ENCODE peak calls at places on chromosome 4, in five cellular contexts. One of them, this sample, is unnamed.
A peak's percentile ranks its signal among the peaks of the same experiment; 100 is the strongest.

GRCh38 chr4:48799157-48799556 is 19.1 kb upstream of the FRYL start:
- DNase-seq in cardiac muscle cell: no peak
- DNase-seq in left lung: no peak
- DNase-seq in transverse colon: no peak
- DNase-seq in mammary epithelial cell: peak; percentile 20
- DNase-seq in this sample: no peak

GRCh38 chr4:18318682-18319410 is 297.3 kb upstream of the LCORL start:
- DNase-seq in transverse colon: no peak
- DNase-seq in cardiac muscle cell: peak; percentile 88
- DNase-seq in mammary epithelial cell: no peak
- DNase-seq in left lung: peak; percentile 75
- DNase-seq in this sample: peak; percentile 18

GRCh38 chr4:3079694-3080123 is 5.2 kb downstream of the HTT start:
- DNase-seq in cardiac muscle cell: no peak
- DNase-seq in mammary epithelial cell: no peak
- DNase-seq in transverse colon: no peak
- DNase-seq in left lung: no peak
- DNase-seq in this sample: no peak

GRCh38 chr4:579543-580175 is 3.6 kb upstream of the TMEM271 start:
- DNase-seq in mammary epithelial cell: no peak
- DNase-seq in left lung: no peak
- DNase-seq in transverse colon: no peak
- DNase-seq in cardiac muscle cell: no peak
- DNase-seq in this sample: no peak

GRCh38 chr4:94339779-94340178 is 2.9 kb downstream of the HPGDS start:
- DNase-seq in mammary epithelial cell: no peak
- DNase-seq in left lung: no peak
- DNase-seq in transverse colon: no peak
- DNase-seq in cardiac muscle cell: no peak
- DNase-seq in this sample: no peak

GRCh38 chr4:26866203-26866602 is 5.6 kb downstream of the STIM2 start:
- DNase-seq in cardiac muscle cell: no peak
- DNase-seq in left lung: no peak
- DNase-seq in mammary epithelial cell: no peak
- DNase-seq in transverse colon: no peak
- DNase-seq in this sample: no peak

GRCh38 chr4:25448379-25449109 is 71.5 kb downstream of the ANAPC4 start:
- DNase-seq in transverse colon: no peak
- DNase-seq in left lung: no peak
- DNase-seq in mammary epithelial cell: peak; percentile 34
- DNase-seq in cardiac muscle cell: peak; percentile 64
- DNase-seq in this sample: peak; percentile 34

GRCh38 chr4:53781614-53782467 is 190.6 kb upstream of the LNX1 start:
- DNase-seq in cardiac muscle cell: no peak
- DNase-seq in mammary epithelial cell: no peak
- DNase-seq in left lung: no peak
- DNase-seq in transverse colon: no peak
- DNase-seq in this sample: peak; percentile 41

GRCh38 chr4:95531141-95531540 is 17.6 kb downstream of the UNC5C start:
- DNase-seq in cardiac muscle cell: no peak
- DNase-seq in left lung: no peak
- DNase-seq in transverse colon: no peak
- DNase-seq in mammary epithelial cell: no peak
- DNase-seq in this sample: no peak

GRCh38 chr4:11299016-11299415 is 129.7 kb downstream of the HS3ST1 start:
- DNase-seq in left lung: no peak
- DNase-seq in cardiac muscle cell: no peak
- DNase-seq in transverse colon: no peak
- DNase-seq in mammary epithelial cell: peak; percentile 38
- DNase-seq in this sample: no peak

GRCh38 chr4:18981234-18981615 is 959.7 kb upstream of the LCORL start:
- DNase-seq in left lung: no peak
- DNase-seq in transverse colon: no peak
- DNase-seq in cardiac muscle cell: no peak
- DNase-seq in mammary epithelial cell: peak; percentile 68
- DNase-seq in this sample: no peak

GRCh38 chr4:104421576-104421975 is 73.1 kb downstream of the CXXC4 start:
- DNase-seq in mammary epithelial cell: no peak
- DNase-seq in left lung: no peak
- DNase-seq in cardiac muscle cell: no peak
- DNase-seq in transverse colon: no peak
- DNase-seq in this sample: peak; percentile 51

GRCh38 chr4:7190668-7191545 is 1.4 kb upstream of the SORCS2 start:
- DNase-seq in cardiac muscle cell: no peak
- DNase-seq in left lung: no peak
- DNase-seq in mammary epithelial cell: no peak
- DNase-seq in transverse colon: no peak
- DNase-seq in this sample: no peak

GRCh38 chr4:128471576-128471975 is 184.0 kb upstream of the PGRMC2 start:
- DNase-seq in mammary epithelial cell: no peak
- DNase-seq in cardiac muscle cell: no peak
- DNase-seq in left lung: no peak
- DNase-seq in transverse colon: no peak
- DNase-seq in this sample: no peak

GRCh38 chr4:143668930-143669553 is 31.4 kb downstream of the FREM3 start:
- DNase-seq in cardiac muscle cell: no peak
- DNase-seq in transverse colon: no peak
- DNase-seq in mammary epithelial cell: no peak
- DNase-seq in left lung: no peak
- DNase-seq in this sample: no peak

GRCh38 chr4:8830056-8830455 is 41.6 kb downstream of the HMX1 start:
- DNase-seq in cardiac muscle cell: no peak
- DNase-seq in mammary epithelial cell: no peak
- DNase-seq in transverse colon: no peak
- DNase-seq in left lung: peak; percentile 35
- DNase-seq in this sample: no peak

GRCh38 chr4:147550626-147551250 is 66.5 kb upstream of the TMEM184C start:
- DNase-seq in transverse colon: no peak
- DNase-seq in mammary epithelial cell: peak; percentile 65
- DNase-seq in left lung: no peak
- DNase-seq in cardiac muscle cell: peak; percentile 51
- DNase-seq in this sample: peak; percentile 88

GRCh38 chr4:18882468-18882867 is 860.9 kb upstream of the LCORL start:
- DNase-seq in left lung: no peak
- DNase-seq in mammary epithelial cell: peak; percentile 59
- DNase-seq in cardiac muscle cell: peak; percentile 65
- DNase-seq in transverse colon: no peak
- DNase-seq in this sample: peak; percentile 93

GRCh38 chr4:76607266-76607799 is 172.3 kb downstream of the SHROOM3 start:
- DNase-seq in transverse colon: no peak
- DNase-seq in cardiac muscle cell: peak; percentile 59
- DNase-seq in mammary epithelial cell: no peak
- DNase-seq in left lung: no peak
- DNase-seq in this sample: no peak

GRCh38 chr4:126405369-126405982 is 1090.7 kb downstream of the FAT4 start:
- DNase-seq in mammary epithelial cell: peak; percentile 16
- DNase-seq in left lung: no peak
- DNase-seq in transverse colon: no peak
- DNase-seq in cardiac muscle cell: peak; percentile 65
- DNase-seq in this sample: peak; percentile 52

GRCh38 chr4:153564630-153565525 is 98.7 kb downstream of the TMEM131L start:
- DNase-seq in left lung: no peak
- DNase-seq in cardiac muscle cell: no peak
- DNase-seq in transverse colon: no peak
- DNase-seq in mammary epithelial cell: no peak
- DNase-seq in this sample: peak; percentile 40

GRCh38 chr4:185265942-185266341 is 56.5 kb downstream of the SNX25 start:
- DNase-seq in mammary epithelial cell: peak; percentile 35
- DNase-seq in transverse colon: no peak
- DNase-seq in left lung: no peak
- DNase-seq in cardiac muscle cell: no peak
- DNase-seq in this sample: peak; percentile 59

GRCh38 chr4:152032722-152033131 is 271.9 kb upstream of the GATB start:
- DNase-seq in left lung: no peak
- DNase-seq in transverse colon: no peak
- DNase-seq in mammary epithelial cell: no peak
- DNase-seq in cardiac muscle cell: peak; percentile 34
- DNase-seq in this sample: peak; percentile 91

GRCh38 chr4:67714248-67714583 is 13.3 kb upstream of the UBA6 start:
- DNase-seq in transverse colon: no peak
- DNase-seq in mammary epithelial cell: no peak
- DNase-seq in left lung: no peak
- DNase-seq in cardiac muscle cell: peak; percentile 7
- DNase-seq in this sample: no peak

GRCh38 chr4:161522031-161522430 is 641.8 kb downstream of the FSTL5 start:
- DNase-seq in cardiac muscle cell: peak; percentile 0
- DNase-seq in left lung: no peak
- DNase-seq in mammary epithelial cell: no peak
- DNase-seq in transverse colon: no peak
- DNase-seq in this sample: peak; percentile 20

GRCh38 chr4:16969696-16970135 is 71.3 kb upstream of the LDB2 start:
- DNase-seq in left lung: no peak
- DNase-seq in cardiac muscle cell: peak; percentile 75
- DNase-seq in transverse colon: peak; percentile 45
- DNase-seq in mammary epithelial cell: no peak
- DNase-seq in this sample: peak; percentile 73

GRCh38 chr4:89196745-89197144 is 85.4 kb downstream of the TIGD2 start:
- DNase-seq in cardiac muscle cell: no peak
- DNase-seq in mammary epithelial cell: no peak
- DNase-seq in transverse colon: no peak
- DNase-seq in left lung: no peak
- DNase-seq in this sample: no peak

GRCh38 chr4:110633358-110634319 is 10.8 kb upstream of the PITX2 start:
- DNase-seq in mammary epithelial cell: no peak
- DNase-seq in cardiac muscle cell: no peak
- DNase-seq in left lung: no peak
- DNase-seq in transverse colon: no peak
- DNase-seq in this sample: no peak

GRCh38 chr4:103915224-103915869 is 195.6 kb upstream of the TACR3 start:
- DNase-seq in left lung: no peak
- DNase-seq in mammary epithelial cell: peak; percentile 7
- DNase-seq in cardiac muscle cell: peak; percentile 27
- DNase-seq in transverse colon: no peak
- DNase-seq in this sample: peak; percentile 17

GRCh38 chr4:61336488-61336887 is 136.4 kb downstream of the ADGRL3 start:
- DNase-seq in cardiac muscle cell: no peak
- DNase-seq in mammary epithelial cell: no peak
- DNase-seq in left lung: no peak
- DNase-seq in transverse colon: no peak
- DNase-seq in this sample: no peak

GRCh38 chr4:38371391-38371851 is 292.6 kb upstream of the KLF3 start:
- DNase-seq in left lung: no peak
- DNase-seq in cardiac muscle cell: peak; percentile 68
- DNase-seq in transverse colon: no peak
- DNase-seq in mammary epithelial cell: peak; percentile 25
- DNase-seq in this sample: peak; percentile 94

DNA sequence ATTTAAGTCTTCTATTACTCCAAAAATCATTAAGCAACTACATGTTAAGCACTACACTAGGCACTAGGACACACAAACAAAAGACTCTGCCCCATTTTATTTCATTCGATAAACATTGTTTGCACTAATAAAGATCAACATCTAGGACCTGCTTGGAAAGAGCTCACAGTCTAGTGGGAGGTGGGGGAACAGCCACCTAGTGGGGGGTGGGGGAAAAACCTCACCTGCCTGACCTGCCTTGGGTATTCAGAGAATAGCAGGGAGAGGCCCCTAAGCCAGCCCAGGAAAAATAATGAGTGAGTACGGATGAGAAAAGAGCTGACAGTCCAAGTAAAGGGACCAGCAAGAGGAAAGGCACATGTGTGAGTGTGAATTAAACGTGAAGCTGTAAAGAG is 52.2 kb downstream of the PRDM5 start:
- DNase-seq in transverse colon: no peak
- DNase-seq in mammary epithelial cell: no peak
- DNase-seq in cardiac muscle cell: no peak
- DNase-seq in left lung: no peak
- DNase-seq in this sample: no peak
- H3K36me3 ChIP-seq in transverse colon: no peaks in the 10 kb centered on the region
- H3K36me3 ChIP-seq in mammary epithelial cell: no peaks in the 10 kb centered on the region
- H3K36me3 ChIP-seq in cardiac muscle cell: no peaks in the 10 kb centered on the region
- H3K36me3 ChIP-seq in left lung: no peaks in the 10 kb centered on the region
- H3K36me3 ChIP-seq in this sample: no peaks in the 10 kb centered on the region

GRCh38 chr4:109578846-109579245 is 18.8 kb downstream of the MCUB start:
- DNase-seq in transverse colon: no peak
- DNase-seq in mammary epithelial cell: no peak
- DNase-seq in left lung: no peak
- DNase-seq in cardiac muscle cell: no peak
- DNase-seq in this sample: no peak
- H3K36me3 ChIP-seq in transverse colon: no peaks in the 10 kb centered on the region
- H3K36me3 ChIP-seq in mammary epithelial cell: no peaks in the 10 kb centered on the region
- H3K36me3 ChIP-seq in left lung: no peaks in the 10 kb centered on the region
- H3K36me3 ChIP-seq in cardiac muscle cell: no peaks in the 10 kb centered on the region
- H3K36me3 ChIP-seq in this sample: no peaks in the 10 kb centered on the region

GRCh38 chr4:84733343-84734033 is 150.6 kb downstream of the CDS1 start:
- DNase-seq in left lung: no peak
- DNase-seq in mammary epithelial cell: no peak
- DNase-seq in cardiac muscle cell: no peak
- DNase-seq in transverse colon: no peak
- DNase-seq in this sample: no peak
- H3K36me3 ChIP-seq in left lung: peaks cover 81% of the 10 kb centered on the region
- H3K36me3 ChIP-seq in mammary epithelial cell: peaks cover 17% of the 10 kb centered on the region
- H3K36me3 ChIP-seq in cardiac muscle cell: peaks cover 18% of the 10 kb centered on the region
- H3K36me3 ChIP-seq in transverse colon: peaks cover 30% of the 10 kb centered on the region
- H3K36me3 ChIP-seq in this sample: peaks cover 6% of the 10 kb centered on the region

DNA sequence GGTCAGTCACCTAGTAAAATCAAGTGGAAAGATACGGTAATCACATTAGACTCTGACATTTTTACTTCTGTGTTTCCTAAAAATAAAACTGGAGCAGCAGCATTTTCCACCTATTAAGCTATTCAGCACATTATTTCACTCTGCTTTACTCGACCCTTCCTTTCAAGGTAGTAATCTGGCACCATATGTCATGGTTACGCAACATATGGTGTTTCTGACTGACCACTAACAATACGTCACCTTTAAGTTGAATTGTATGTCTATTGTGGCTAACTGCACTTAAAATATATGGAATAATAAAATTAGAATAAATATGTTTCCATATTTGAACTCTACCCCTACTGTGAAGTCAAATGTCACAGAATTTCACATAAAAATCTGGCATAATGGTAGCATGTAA is 168.8 kb downstream of the CDS1 start:
- DNase-seq in left lung: no peak
- DNase-seq in mammary epithelial cell: no peak
- DNase-seq in transverse colon: no peak
- DNase-seq in cardiac muscle cell: no peak
- DNase-seq in this sample: no peak
- H3K36me3 ChIP-seq in left lung: peaks cover 80% of the 10 kb centered on the region
- H3K36me3 ChIP-seq in mammary epithelial cell: peaks cover 27% of the 10 kb centered on the region
- H3K36me3 ChIP-seq in transverse colon: peaks cover 34% of the 10 kb centered on the region
- H3K36me3 ChIP-seq in cardiac muscle cell: peaks cover 35% of the 10 kb centered on the region
- H3K36me3 ChIP-seq in this sample: peaks cover 2% of the 10 kb centered on the region

GRCh38 chr4:183100298-183100599 is 1.2 kb downstream of the WWC2 start:
- DNase-seq in transverse colon: no peak
- DNase-seq in mammary epithelial cell: no peak
- DNase-seq in left lung: no peak
- DNase-seq in cardiac muscle cell: no peak
- DNase-seq in this sample: no peak
- H3K36me3 ChIP-seq in transverse colon: no peaks in the 10 kb centered on the region
- H3K36me3 ChIP-seq in mammary epithelial cell: no peaks in the 10 kb centered on the region
- H3K36me3 ChIP-seq in left lung: no peaks in the 10 kb centered on the region
- H3K36me3 ChIP-seq in cardiac muscle cell: no peaks in the 10 kb centered on the region
- H3K36me3 ChIP-seq in this sample: no peaks in the 10 kb centered on the region

This sample was measured in fibroblast of lung.